ENCODE peak calls at places on chromosomes 3 and 15, in five cellular contexts. One of them, this sample, is unnamed.

GRCh38 chr3:153319691-153320552 is 157.9 kb downstream of the RAP2B start:
- DNase-seq in H4: no peak
- DNase-seq in T-helper 1 cell: no peak
- DNase-seq in stimulated activated CD4-positive, alpha-beta T cell treated with anti-CD3 and anti-CD28 coated beads, TNF-alpha, amount 100 ng/mL, for 24 hours: no peak
- DNase-seq in EH: no peak
- DNase-seq in this sample: no peak

GRCh38 chr3:149657458-149657795 is 398 bp downstream of the WWTR1 start:
- DNase-seq in H4: peak
- DNase-seq in T-helper 1 cell: no peak
- DNase-seq in stimulated activated CD4-positive, alpha-beta T cell treated with anti-CD3 and anti-CD28 coated beads, TNF-alpha, amount 100 ng/mL, for 24 hours: no peak
- DNase-seq in EH: peak
- DNase-seq in this sample: no peak

GRCh38 chr15:69400850-69401249 is 13.3 kb upstream of the KIF23 start:
- DNase-seq in T-helper 1 cell: no peak
- DNase-seq in stimulated activated CD4-positive, alpha-beta T cell treated with anti-CD3 and anti-CD28 coated beads, TNF-alpha, amount 100 ng/mL, for 24 hours: peak
- DNase-seq in EH: no peak
- DNase-seq in H4: no peak
- DNase-seq in this sample: no peak

GRCh38 chr3:147705626-147706025 is 296.5 kb downstream of the ZIC1 start:
- DNase-seq in stimulated activated CD4-positive, alpha-beta T cell treated with anti-CD3 and anti-CD28 coated beads, TNF-alpha, amount 100 ng/mL, for 24 hours: no peak
- DNase-seq in T-helper 1 cell: no peak
- DNase-seq in EH: no peak
- DNase-seq in H4: no peak
- DNase-seq in this sample: no peak

GRCh38 chr3:74539879-74540278 is 74.6 kb downstream of the CNTN3 start:
- DNase-seq in stimulated activated CD4-positive, alpha-beta T cell treated with anti-CD3 and anti-CD28 coated beads, TNF-alpha, amount 100 ng/mL, for 24 hours: no peak
- DNase-seq in EH: no peak
- DNase-seq in H4: no peak
- DNase-seq in T-helper 1 cell: no peak
- DNase-seq in this sample: no peak

GRCh38 chr3:112043621-112044201 is 9.2 kb downstream of the TMPRSS7 start:
- DNase-seq in stimulated activated CD4-positive, alpha-beta T cell treated with anti-CD3 and anti-CD28 coated beads, TNF-alpha, amount 100 ng/mL, for 24 hours: peak
- DNase-seq in T-helper 1 cell: peak
- DNase-seq in H4: peak
- DNase-seq in EH: peak
- DNase-seq in this sample: peak

GRCh38 chr3:109642042-109642441 is 304.7 kb upstream of the DPPA4 start:
- DNase-seq in T-helper 1 cell: no peak
- DNase-seq in EH: no peak
- DNase-seq in stimulated activated CD4-positive, alpha-beta T cell treated with anti-CD3 and anti-CD28 coated beads, TNF-alpha, amount 100 ng/mL, for 24 hours: no peak
- DNase-seq in H4: no peak
- DNase-seq in this sample: no peak

GRCh38 chr3:79018671-79019136 is 749.1 kb downstream of the ROBO1 start:
- DNase-seq in T-helper 1 cell: no peak
- DNase-seq in stimulated activated CD4-positive, alpha-beta T cell treated with anti-CD3 and anti-CD28 coated beads, TNF-alpha, amount 100 ng/mL, for 24 hours: no peak
- DNase-seq in H4: peak
- DNase-seq in EH: peak
- DNase-seq in this sample: no peak

GRCh38 chr3:24117508-24117907 is 172.4 kb downstream of the NR1D2 start:
- DNase-seq in stimulated activated CD4-positive, alpha-beta T cell treated with anti-CD3 and anti-CD28 coated beads, TNF-alpha, amount 100 ng/mL, for 24 hours: no peak
- DNase-seq in H4: no peak
- DNase-seq in T-helper 1 cell: no peak
- DNase-seq in EH: no peak
- DNase-seq in this sample: no peak

This sample was measured in effector memory CD4-positive, alpha-beta T cell.